ENCODE peak calls at places on chromosomes 3 and 15, in ten cellular contexts. I is H54; C is NCI-H748 treated with DMSO at 0.1 percent for 48 hours; V is brain microvascular endothelial cell; E is osteocyte; Z is NAMALWA; L is H7; J is stimulated activated naive B cell treated with anti-CD40 and anti-IgM and Interleukin-4, amounts not matched to agents 10 μg/mL and 1 μg/mL and 100 μg/mL, for 72 hours; Q is head of caudate nucleus; W is occipital lobe. M is an unnamed sample.
A peak's percentile ranks its signal among the peaks of the same experiment; 100 is the strongest.

GRCh38 chr3:111315911-111316310 is 226.1 kb upstream of the CD96 start:
- DNase-seq in I (no peak), C (peak; percentile 17), V (peak; percentile 71), E (no peak), Z (no peak), L (no peak), J (no peak), Q (no peak), W (no peak), M (peak; percentile 62)

GRCh38 chr3:65636326-65636725 is 402.4 kb downstream of the MAGI1 start:
- DNase-seq in I (no peak), C (peak; percentile 89), V (no peak), E (no peak), Z (no peak), L (no peak), J (no peak), Q (no peak), W (no peak), M (no peak)

GRCh38 chr15:62722237-62722636 is 320.3 kb upstream of the TPM1 start:
- DNase-seq in I (no peak), C (no peak), V (no peak), E (no peak), Z (no peak), L (no peak), J (no peak), Q (no peak), W (no peak), M (no peak)

GRCh38 chr3:2879587-2879986 is 230.6 kb downstream of the IL5RA start:
- DNase-seq in I (no peak), C (no peak), V (no peak), E (no peak), Z (no peak), L (no peak), J (no peak), Q (no peak), W (no peak), M (no peak)

GRCh38 chr3:12963184-12963868 is 109.9 kb downstream of the IQSEC1 start:
- DNase-seq in I (no peak), C (no peak), V (no peak), E (no peak), Z (no peak), L (no peak), J (no peak), Q (no peak), W (no peak), M (no peak)

GRCh38 chr3:44021646-44022594 is 219.8 kb upstream of the TOPAZ1 start:
- DNase-seq in I (no peak), C (no peak), V (no peak), E (no peak), Z (no peak), L (peak; percentile 74), J (no peak), Q (no peak), W (no peak), M (no peak)

GRCh38 chr3:72336114-72336651 is 512.1 kb downstream of the SHQ1 start:
- DNase-seq in I (no peak), C (no peak), V (no peak), E (no peak), Z (no peak), L (no peak), J (no peak), Q (no peak), W (no peak), M (no peak)

GRCh38 chr3:194707176-194707575 is 21.5 kb downstream of the FAM43A start:
- DNase-seq in I (no peak), C (no peak), V (no peak), E (no peak), Z (no peak), L (no peak), J (no peak), Q (no peak), W (no peak), M (no peak)

GRCh38 chr3:188583476-188584161 is 429.7 kb downstream of the LPP start:
- DNase-seq in I (no peak), C (no peak), V (no peak), E (no peak), Z (no peak), L (no peak), J (peak; percentile 49), Q (no peak), W (no peak), M (peak; percentile 33)